ENCODE peak calls at places on chromosomes 5 and 9, in seven cellular contexts. One of them, this sample, is unnamed.

GRCh38 chr9:132074736-132075135 is 4.9 kb downstream of the MED27 start:
- DNase-seq in heart right ventricle: no peak
- DNase-seq in iPS-NIHi11: no peak
- DNase-seq in NAMALWA: no peak
- DNase-seq in dorsolateral prefrontal cortex: no peak
- DNase-seq in ACHN: no peak
- DNase-seq in heart left ventricle: no peak
- DNase-seq in this sample: no peak

GRCh38 chr5:100270323-100270771 is 264.8 kb upstream of the FAM174A start:
- DNase-seq in heart right ventricle: no peak
- DNase-seq in ACHN: peak
- DNase-seq in heart left ventricle: no peak
- DNase-seq in dorsolateral prefrontal cortex: no peak
- DNase-seq in iPS-NIHi11: no peak
- DNase-seq in NAMALWA: no peak
- DNase-seq in this sample: peak

GRCh38 chr9:1929722-1930621 is 85.2 kb upstream of the SMARCA2 start:
- DNase-seq in heart right ventricle: no peak
- DNase-seq in dorsolateral prefrontal cortex: no peak
- DNase-seq in ACHN: no peak
- DNase-seq in heart left ventricle: no peak
- DNase-seq in iPS-NIHi11: no peak
- DNase-seq in NAMALWA: no peak
- DNase-seq in this sample: no peak

GRCh38 chr9:83208065-83208850 is 145.3 kb upstream of the RASEF start:
- DNase-seq in NAMALWA: no peak
- DNase-seq in ACHN: no peak
- DNase-seq in dorsolateral prefrontal cortex: no peak
- DNase-seq in iPS-NIHi11: no peak
- DNase-seq in heart left ventricle: no peak
- DNase-seq in heart right ventricle: no peak
- DNase-seq in this sample: no peak

GRCh38 chr9:115234094-115234493 is 116.1 kb upstream of the TNC start:
- DNase-seq in iPS-NIHi11: no peak
- DNase-seq in ACHN: peak
- DNase-seq in heart left ventricle: no peak
- DNase-seq in dorsolateral prefrontal cortex: no peak
- DNase-seq in heart right ventricle: no peak
- DNase-seq in NAMALWA: no peak
- DNase-seq in this sample: peak

GRCh38 chr5:138054863-138055558 is 22.1 kb upstream of the FAM13B start:
- DNase-seq in heart left ventricle: no peak
- DNase-seq in NAMALWA: no peak
- DNase-seq in ACHN: no peak
- DNase-seq in heart right ventricle: no peak
- DNase-seq in dorsolateral prefrontal cortex: peak
- DNase-seq in iPS-NIHi11: peak
- DNase-seq in this sample: no peak

GRCh38 chr5:128408622-128409021 is 129.4 kb downstream of the FBN2 start:
- DNase-seq in NAMALWA: no peak
- DNase-seq in ACHN: no peak
- DNase-seq in iPS-NIHi11: no peak
- DNase-seq in heart left ventricle: no peak
- DNase-seq in heart right ventricle: no peak
- DNase-seq in dorsolateral prefrontal cortex: no peak
- DNase-seq in this sample: no peak

GRCh38 chr5:72611111-72611724 is 104.0 kb upstream of the ZNF366 start:
- DNase-seq in ACHN: peak
- DNase-seq in iPS-NIHi11: peak
- DNase-seq in heart right ventricle: peak
- DNase-seq in heart left ventricle: peak
- DNase-seq in dorsolateral prefrontal cortex: peak
- DNase-seq in NAMALWA: peak
- DNase-seq in this sample: peak

GRCh38 chr9:124429530-124429867 is 14.3 kb upstream of the PSMB7 start:
- DNase-seq in heart left ventricle: no peak
- DNase-seq in ACHN: no peak
- DNase-seq in heart right ventricle: no peak
- DNase-seq in dorsolateral prefrontal cortex: no peak
- DNase-seq in NAMALWA: no peak
- DNase-seq in iPS-NIHi11: no peak
- DNase-seq in this sample: no peak

GRCh38 chr5:37112383-37112991 is 136.7 kb downstream of the CPLANE1 start:
- DNase-seq in iPS-NIHi11: no peak
- DNase-seq in NAMALWA: peak
- DNase-seq in ACHN: no peak
- DNase-seq in dorsolateral prefrontal cortex: no peak
- DNase-seq in heart right ventricle: no peak
- DNase-seq in heart left ventricle: no peak
- DNase-seq in this sample: peak

GRCh38 chr5:60961685-60962084 is 16.7 kb downstream of the NDUFAF2 start:
- DNase-seq in dorsolateral prefrontal cortex: no peak
- DNase-seq in NAMALWA: no peak
- DNase-seq in iPS-NIHi11: no peak
- DNase-seq in ACHN: no peak
- DNase-seq in heart left ventricle: no peak
- DNase-seq in heart right ventricle: no peak
- DNase-seq in this sample: peak

GRCh38 chr9:21688108-21689102 is 114.0 kb upstream of the MTAP start:
- DNase-seq in iPS-NIHi11: no peak
- DNase-seq in heart right ventricle: no peak
- DNase-seq in ACHN: no peak
- DNase-seq in NAMALWA: no peak
- DNase-seq in dorsolateral prefrontal cortex: peak
- DNase-seq in heart left ventricle: no peak
- DNase-seq in this sample: no peak

GRCh38 chr5:171945066-171945465 is 61.4 kb downstream of the FBXW11 start:
- DNase-seq in heart left ventricle: no peak
- DNase-seq in heart right ventricle: no peak
- DNase-seq in iPS-NIHi11: no peak
- DNase-seq in NAMALWA: no peak
- DNase-seq in dorsolateral prefrontal cortex: no peak
- DNase-seq in ACHN: no peak
- DNase-seq in this sample: peak

GRCh38 chr9:70012569-70012968 is 31.1 kb upstream of the MAMDC2 start:
- DNase-seq in ACHN: peak
- DNase-seq in heart right ventricle: no peak
- DNase-seq in NAMALWA: no peak
- DNase-seq in dorsolateral prefrontal cortex: no peak
- DNase-seq in heart left ventricle: no peak
- DNase-seq in iPS-NIHi11: peak
- DNase-seq in this sample: no peak

This sample was measured in MV-4-11.